ENCODE peak calls at places on chromosomes 3 and 15, in five cellular contexts. R, M, Q, T and W are unnamed samples.

GRCh38 chr3:166663194-166663593 is 716.9 kb downstream of the ZBBX start:
- DNase-seq in R (no peak), M (no peak), T (no peak), Q (peak; percentile 22), W (no peak)

GRCh38 chr3:179880868-179881267 is 155.9 kb downstream of the PEX5L start:
- DNase-seq in M (no peak), R (no peak), Q (no peak), T (no peak), W (no peak)

GRCh38 chr3:134803051-134803505 is 8.0 kb downstream of the EPHB1 start:
- DNase-seq in M (peak; percentile 17), Q (no peak), R (no peak), T (no peak), W (no peak)

GRCh38 chr3:50607271-50608091 is 4.1 kb downstream of the CISH start:
- DNase-seq in R (no peak), Q (no peak), M (no peak), T (no peak), W (no peak)

GRCh38 chr3:128011140-128011539 is 41.1 kb upstream of the SEC61A1 start:
- DNase-seq in M (peak; percentile 84), R (no peak), Q (peak; percentile 20), T (peak; percentile 21), W (no peak)

GRCh38 chr15:39629376-39629775 is 48.5 kb downstream of the THBS1 start:
- DNase-seq in R (no peak), Q (no peak), T (no peak), M (no peak), W (no peak)

GRCh38 chr15:40006003-40006402 is 33.0 kb downstream of the SRP14 start:
- DNase-seq in Q (peak; percentile 41), T (peak; percentile 37), R (no peak), M (no peak), W (no peak)

GRCh38 chr3:136465296-136465695 is 215.2 kb downstream of the PCCB start:
- DNase-seq in R (no peak), M (no peak), Q (peak; percentile 46), T (peak; percentile 53), W (no peak)

GRCh38 chr3:55486101-55486856 is 827 bp downstream of the WNT5A start:
- DNase-seq in Q (peak; percentile 73), R (no peak), T (peak; percentile 84), M (peak; percentile 79), W (no peak)

GRCh38 chr15:74552761-74553441 is 11.9 kb downstream of the ARID3B start:
- DNase-seq in R (no peak), T (no peak), Q (no peak), M (no peak), W (no peak)

GRCh38 chr15:79265167-79265566 is 17.4 kb upstream of the ANKRD34C start:
- DNase-seq in R (no peak), Q (no peak), M (no peak), T (no peak), W (no peak)

GRCh38 chr3:44045476-44046275 is 196.0 kb upstream of the TOPAZ1 start:
- DNase-seq in Q (no peak), T (no peak), M (no peak), R (no peak), W (no peak)

GRCh38 chr3:32140943-32141342 is 34.5 kb downstream of the GPD1L start:
- DNase-seq in R (no peak), M (no peak), T (no peak), Q (no peak), W (no peak)

GRCh38 chr3:111286749-111287148 is 215.1 kb downstream of the NECTIN3 start:
- DNase-seq in M (no peak), R (no peak), T (no peak), Q (no peak), W (no peak)

GRCh38 chr15:35857812-35858211 is 311.8 kb upstream of the DPH6 start:
- DNase-seq in T (no peak), R (no peak), Q (no peak), M (no peak), W (no peak)

GRCh38 chr15:50883903-50884302 is 24.6 kb upstream of the AP4E1 start:
- DNase-seq in Q (peak; percentile 78), M (no peak), R (no peak), T (peak; percentile 39), W (no peak)

GRCh38 chr3:24272408-24272807 is 222.2 kb downstream of the THRB start:
- DNase-seq in M (no peak), T (no peak), Q (no peak), R (no peak), W (no peak)

GRCh38 chr3:166284994-166285393 is 447.8 kb upstream of the BCHE start:
- DNase-seq in Q (peak; percentile 53), M (no peak), T (no peak), R (no peak), W (no peak)

GRCh38 chr15:57340673-57341259 is 35.5 kb upstream of the CGNL1 start:
- DNase-seq in Q (peak; percentile 67), T (peak; percentile 62), M (no peak), R (no peak), W (no peak)
- TF ChIP-seq CTCF in Q (peak; percentile 85), T (peak; percentile 91), M (peak; percentile 79), R (peak; percentile 81), W (peak; percentile 80)

GRCh38 chr3:149971403-149972075 is 844 bp upstream of the PFN2 start:
- DNase-seq in Q (peak; percentile 71), M (peak; percentile 85), R (peak; percentile 31), T (no peak), W (no peak)

GRCh38 chr3:149977391-149977790 is 6.7 kb upstream of the PFN2 start:
- DNase-seq in T (no peak), Q (no peak), M (no peak), R (no peak), W (no peak)

GRCh38 chr3:149970716-149971402 is at the start of gene PFN2:
- DNase-seq in R (peak; percentile 22), Q (peak; percentile 68), M (peak; percentile 87), T (peak; percentile 88), W (peak; percentile 36)

GRCh38 chr3:149969945-149970715 is 565 bp downstream of the PFN2 start:
- DNase-seq in R (peak; percentile 57), M (peak; percentile 83), T (peak; percentile 81), Q (peak; percentile 85), W (no peak)

GRCh38 chr3:149975919-149976318 is 5.2 kb upstream of the PFN2 start:
- DNase-seq in M (no peak), Q (no peak), R (no peak), T (no peak), W (no peak)
- TF ChIP-seq CTCF in M (peak; percentile 73), Q (no peak), R (peak; percentile 3), T (no peak), W (peak; percentile 12)

GRCh38 chr3:71512000-71512399 is 71.5 kb downstream of the FOXP1 start:
- DNase-seq in M (no peak), Q (no peak), T (no peak), R (no peak), W (no peak)
- TF ChIP-seq CTCF in M (peak; percentile 79), Q (no peak), T (no peak), R (peak; percentile 8), W (no peak)

DNA sequence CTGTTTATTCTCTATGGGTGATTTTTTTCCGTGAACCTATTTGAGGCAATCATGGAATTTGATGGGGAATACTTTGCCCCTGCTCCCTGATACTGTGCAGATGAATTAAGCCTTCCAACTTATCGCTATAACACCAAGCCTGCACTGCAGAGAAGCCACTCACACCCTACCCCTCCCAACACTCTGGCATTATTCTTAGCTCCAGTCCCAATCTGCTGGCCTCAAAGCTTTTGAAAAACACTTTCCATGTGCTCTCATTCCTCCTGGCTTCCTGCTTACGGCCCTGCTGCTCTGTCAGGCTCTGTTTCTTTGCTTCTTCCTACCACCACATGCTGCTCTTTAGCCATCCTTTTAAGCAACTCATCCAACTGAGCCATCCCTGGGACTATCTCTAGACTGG is 327.8 kb upstream of the SLCO3A1 start:
- DNase-seq in Q (no peak), M (no peak), R (no peak), T (no peak), W (no peak)
- TF ChIP-seq CTCF in Q (no peak), M (no peak), R (no peak), T (no peak), W (no peak)

GRCh38 chr3:115814006-115814405 is 190.7 kb downstream of the GAP43 start:
- DNase-seq in M (no peak), R (no peak), T (no peak), Q (no peak), W (no peak)
- TF ChIP-seq CTCF in M (no peak), R (no peak), T (no peak), Q (no peak), W (no peak)

DNA sequence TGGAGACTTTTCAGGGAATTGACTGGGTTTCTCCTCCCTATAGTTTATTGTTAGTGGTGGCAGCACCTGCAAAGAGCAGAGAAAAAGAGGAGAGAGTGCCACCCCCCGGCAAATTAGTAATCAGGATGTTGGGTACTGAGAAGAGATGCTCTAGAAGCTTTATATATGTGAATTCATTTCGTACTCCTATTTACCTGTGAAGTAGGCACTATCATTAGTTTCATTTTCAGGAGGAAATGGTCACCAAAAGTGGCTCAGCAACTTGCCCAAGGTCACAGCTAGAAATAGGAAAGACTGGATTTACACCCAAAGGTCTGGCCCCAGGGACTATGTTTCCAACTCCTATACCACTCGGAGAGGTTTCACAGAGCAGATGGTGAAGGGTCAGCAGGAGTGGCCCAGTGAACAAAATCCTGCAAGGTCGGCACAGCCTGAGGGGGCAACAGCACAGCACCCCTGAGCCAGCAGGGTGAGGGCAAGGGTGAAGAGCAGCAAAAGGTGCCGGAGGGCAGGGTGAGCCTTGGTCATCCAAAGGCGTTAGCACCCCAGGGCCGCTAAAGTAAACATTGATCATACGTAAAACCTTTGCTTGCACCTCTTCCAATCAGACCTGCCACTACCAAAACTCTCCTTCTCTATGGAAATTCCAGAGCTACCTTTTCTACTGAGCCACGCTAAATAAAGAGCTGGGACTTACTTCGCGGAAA is 23.6 kb downstream of the VGLL4 start:
- DNase-seq in M (no peak), Q (no peak), R (no peak), T (no peak), W (no peak)
- TF ChIP-seq CTCF in M (no peak), Q (no peak), R (no peak), T (no peak), W (no peak)

GRCh38 chr3:4785551-4785950 is 193.7 kb upstream of the BHLHE40 start:
- DNase-seq in Q (no peak), M (no peak), R (no peak), T (no peak), W (no peak)

GRCh38 chr3:4782095-4782494 is 197.1 kb upstream of the BHLHE40 start:
- DNase-seq in M (no peak), R (no peak), T (no peak), Q (no peak), W (no peak)

GRCh38 chr3:4780545-4780957 is 198.7 kb upstream of the BHLHE40 start:
- DNase-seq in T (no peak), M (no peak), Q (no peak), R (no peak), W (no peak)

GRCh38 chr3:4791358-4791757 is 187.9 kb upstream of the BHLHE40 start:
- DNase-seq in M (no peak), R (no peak), T (no peak), Q (no peak), W (no peak)

GRCh38 chr3:4786431-4786830 is 192.8 kb upstream of the BHLHE40 start:
- DNase-seq in Q (no peak), T (no peak), M (no peak), R (no peak), W (no peak)
- TF ChIP-seq CTCF in Q (no peak), T (no peak), M (no peak), R (no peak), W (no peak)